ENCODE peak calls at places on chromosome 22, in eight cellular contexts. J is substantia nigra; Y is H7; A is NCI-H2171 treated with DMSO at 0.1 percent for 48 hours; X is activated T-cell treated with anti-CD3 and anti-CD28 coated beads, Interleukin-2, amount 50 U/mL, for 4 hours; N is stimulated activated naive CD8-positive, alpha-beta T cell treated with anti-CD3 and anti-CD28 coated beads, Interleukin-15, amount 100 ng/mL, for 72 hours; V is activated CD8-positive, alpha-beta T cell treated with anti-CD3 and anti-CD28 coated beads, Interleukin-2, amount 10 ng/mL, durations not matched to agents 7 days and 5 days; E is GM23338. C is an unnamed sample.

GRCh38 chr22:45170001-45170466 is 6.3 kb downstream of the NUP50 start:
- DNase-seq in J (no peak), Y (no peak), A (no peak), X (no peak), N (no peak), V (peak), E (no peak), C (no peak)

GRCh38 chr22:26447594-26448329 is 18.7 kb downstream of the ASPHD2 start:
- DNase-seq in J (no peak), Y (no peak), A (peak), X (no peak), N (no peak), V (no peak), E (no peak), C (peak)

GRCh38 chr22:30314918-30315317 is 11.8 kb downstream of the TBC1D10A start:
- DNase-seq in J (no peak), Y (no peak), A (no peak), X (peak), N (no peak), V (no peak), E (no peak), C (no peak)

GRCh38 chr22:50032941-50033601 is 20.5 kb upstream of the IL17REL start:
- DNase-seq in J (no peak), Y (peak), A (no peak), X (no peak), N (no peak), V (no peak), E (no peak), C (no peak)

GRCh38 chr22:22944268-22944985 is 56.8 kb downstream of the IGLL5 start:
- DNase-seq in J (no peak), Y (peak), A (no peak), X (no peak), N (no peak), V (peak), E (peak), C (no peak)

GRCh38 chr22:23205330-23205729 is 25.0 kb downstream of the BCR start:
- DNase-seq in J (no peak), Y (peak), A (no peak), X (no peak), N (no peak), V (no peak), E (no peak), C (no peak)

GRCh38 chr22:47547239-47547661 is 784.8 kb downstream of the TBC1D22A start:
- DNase-seq in J (no peak), Y (no peak), A (no peak), X (no peak), N (no peak), V (peak), E (no peak), C (no peak)

GRCh38 chr22:32518848-32519247 is 44.2 kb downstream of the FBXO7 start:
- DNase-seq in J (no peak), Y (no peak), A (peak), X (no peak), N (no peak), V (no peak), E (peak), C (peak)

GRCh38 chr22:48393041-48393370 is 1434.7 kb downstream of the BRD1 start:
- DNase-seq in J (no peak), Y (no peak), A (no peak), X (no peak), N (no peak), V (no peak), E (no peak), C (no peak)

GRCh38 chr22:45112136-45112879 is 51.4 kb upstream of the NUP50 start:
- DNase-seq in J (no peak), Y (no peak), A (no peak), X (no peak), N (no peak), V (no peak), E (no peak), C (no peak)

GRCh38 chr22:30460147-30460546 is 11.7 kb downstream of the SEC14L3 start:
- DNase-seq in J (no peak), Y (no peak), A (peak), X (no peak), N (no peak), V (no peak), E (no peak), C (peak)

GRCh38 chr22:44023404-44024287 is 456 bp upstream of the PARVB start:
- DNase-seq in J (no peak), Y (peak), A (no peak), X (no peak), N (peak), V (peak), E (peak), C (peak)

GRCh38 chr22:23237841-23238240 is 57.5 kb downstream of the BCR start:
- DNase-seq in J (no peak), Y (no peak), A (no peak), X (peak), N (no peak), V (no peak), E (no peak), C (peak)

GRCh38 chr22:39384750-39385480 is 14.7 kb upstream of the TAB1 start:
- DNase-seq in J (no peak), Y (peak), A (no peak), X (no peak), N (no peak), V (no peak), E (peak), C (peak)

GRCh38 chr22:42758929-42759629 is 38.4 kb upstream of the A4GALT start:
- DNase-seq in J (no peak), Y (peak), A (no peak), X (no peak), N (no peak), V (no peak), E (peak), C (no peak)

GRCh38 chr22:19065298-19065859 is 56.8 kb downstream of the DGCR2 start:
- DNase-seq in J (no peak), Y (no peak), A (no peak), X (no peak), N (no peak), V (no peak), E (no peak), C (no peak)

GRCh38 chr22:31579835-31580242 is 82.2 kb downstream of the PISD start:
- DNase-seq in J (no peak), Y (no peak), A (no peak), X (no peak), N (no peak), V (no peak), E (no peak), C (peak)

GRCh38 chr22:31295413-31295812 is 3.1 kb upstream of the PIK3IP1 start:
- DNase-seq in J (no peak), Y (no peak), A (no peak), X (no peak), N (no peak), V (no peak), E (no peak), C (peak)

GRCh38 chr22:40982482-40983385 is 31.6 kb downstream of the RBX1 start:
- DNase-seq in J (no peak), Y (no peak), A (no peak), X (no peak), N (no peak), V (no peak), E (no peak), C (no peak)

GRCh38 chr22:32106930-32107329 is 52.2 kb downstream of the C22orf42 start:
- DNase-seq in J (no peak), Y (peak), A (peak), X (no peak), N (no peak), V (peak), E (peak), C (peak)

GRCh38 chr22:20653012-20653794 is 120.7 kb upstream of the SERPIND1 start:
- DNase-seq in J (no peak), Y (no peak), A (no peak), X (no peak), N (no peak), V (no peak), E (no peak), C (no peak)

GRCh38 chr22:38415561-38416321 is 39.3 kb downstream of the KCNJ4 start:
- DNase-seq in J (no peak), Y (peak), A (peak), X (no peak), N (no peak), V (no peak), E (peak), C (peak)

GRCh38 chr22:49838771-49839717 is 11.4 kb upstream of the BRD1 start:
- DNase-seq in J (no peak), Y (peak), A (no peak), X (peak), N (peak), V (peak), E (peak), C (peak)

GRCh38 chr22:40875111-40875510 is 13.2 kb upstream of the DNAJB7 start:
- DNase-seq in J (no peak), Y (no peak), A (no peak), X (no peak), N (no peak), V (no peak), E (no peak), C (no peak)

GRCh38 chr22:49462795-49463194 is 364.9 kb downstream of the BRD1 start:
- DNase-seq in J (no peak), Y (no peak), A (no peak), X (no peak), N (no peak), V (peak), E (no peak), C (no peak)

GRCh38 chr22:38704568-38705234 is 1.0 kb upstream of the GTPBP1 start:
- DNase-seq in J (no peak), Y (no peak), A (peak), X (no peak), N (no peak), V (no peak), E (no peak), C (peak)

GRCh38 chr22:43955883-43956286 is 643 bp downstream of the SAMM50 start:
- DNase-seq in J (no peak), Y (no peak), A (no peak), X (no peak), N (peak), V (peak), E (peak), C (peak)

GRCh38 chr22:26579331-26579886 is 10.5 kb downstream of the TPST2 start:
- DNase-seq in J (no peak), Y (no peak), A (no peak), X (peak), N (peak), V (peak), E (no peak), C (no peak)

GRCh38 chr22:17836977-17837742 is 62.9 kb upstream of the BID start:
- DNase-seq in J (no peak), Y (peak), A (no peak), X (no peak), N (no peak), V (no peak), E (peak), C (peak)

GRCh38 chr22:44493206-44493605 is 4.8 kb downstream of the RTL6 start:
- DNase-seq in J (no peak), Y (no peak), A (no peak), X (no peak), N (no peak), V (peak), E (no peak), C (no peak)

GRCh38 chr22:21995660-21996059 is 13.1 kb upstream of the TOP3B start:
- DNase-seq in J (no peak), Y (peak), A (no peak), X (no peak), N (no peak), V (no peak), E (no peak), C (no peak)

GRCh38 chr22:24053481-24054226 is 42.5 kb downstream of the CABIN1 start:
- DNase-seq in J (no peak), Y (no peak), A (no peak), X (no peak), N (no peak), V (no peak), E (no peak), C (peak)

GRCh38 chr22:39487826-39488520 is 14.1 kb upstream of the MIEF1 start:
- DNase-seq in J (no peak), Y (peak), A (no peak), X (no peak), N (no peak), V (no peak), E (no peak), C (no peak)

GRCh38 chr22:27170491-27170890 is 513.1 kb downstream of the MIAT start:
- DNase-seq in J (no peak), Y (no peak), A (no peak), X (no peak), N (no peak), V (no peak), E (no peak), C (no peak)

GRCh38 chr22:22342697-22343602 is 98.4 kb downstream of the VPREB1 start:
- DNase-seq in J (no peak), Y (peak), A (peak), X (peak), N (peak), V (peak), E (peak), C (peak)

GRCh38 chr22:45600791-45601730 is 70.6 kb upstream of the ATXN10 start:
- DNase-seq in J (no peak), Y (no peak), A (peak), X (no peak), N (no peak), V (no peak), E (no peak), C (peak)

GRCh38 chr22:24950272-24950902 is 2.1 kb upstream of the KIAA1671 start:
- DNase-seq in J (no peak), Y (peak), A (no peak), X (no peak), N (no peak), V (no peak), E (peak), C (peak)

GRCh38 chr22:27885977-27886842 is 32.8 kb downstream of the PITPNB start:
- DNase-seq in J (peak), Y (peak), A (no peak), X (peak), N (no peak), V (peak), E (peak), C (peak)